ENCODE peak calls at places on chromosomes 12 and 14, in seven cellular contexts. One of them, this sample, is unnamed.

GRCh38 chr12:126518596-126519200 is 1453.5 kb downstream of the AACS start:
- DNase-seq in RWPE1: no peak
- DNase-seq in CD4-positive, alpha-beta T cell: no peak
- DNase-seq in thyroid gland: no peak
- DNase-seq in left lung: no peak
- DNase-seq in MM.1S: no peak
- DNase-seq in transverse colon: no peak
- DNase-seq in this sample: no peak

GRCh38 chr14:92934196-92935085 is 11.5 kb downstream of the CHGA start:
- DNase-seq in thyroid gland: no peak
- DNase-seq in RWPE1: no peak
- DNase-seq in left lung: no peak
- DNase-seq in transverse colon: no peak
- DNase-seq in MM.1S: no peak
- DNase-seq in CD4-positive, alpha-beta T cell: no peak
- DNase-seq in this sample: no peak

GRCh38 chr14:67776653-67777322 is 39.6 kb downstream of the ZFYVE26 start:
- DNase-seq in CD4-positive, alpha-beta T cell: no peak
- DNase-seq in RWPE1: no peak
- DNase-seq in MM.1S: no peak
- DNase-seq in transverse colon: no peak
- DNase-seq in left lung: no peak
- DNase-seq in thyroid gland: no peak
- DNase-seq in this sample: no peak

GRCh38 chr12:48021485-48022179 is 17.4 kb upstream of the COL2A1 start:
- DNase-seq in CD4-positive, alpha-beta T cell: no peak
- DNase-seq in transverse colon: peak; percentile 55
- DNase-seq in RWPE1: peak; percentile 60
- DNase-seq in thyroid gland: no peak
- DNase-seq in MM.1S: no peak
- DNase-seq in left lung: peak; percentile 53
- DNase-seq in this sample: no peak

GRCh38 chr14:93319958-93320357 is 12.9 kb downstream of the BTBD7 start:
- DNase-seq in left lung: no peak
- DNase-seq in CD4-positive, alpha-beta T cell: no peak
- DNase-seq in RWPE1: no peak
- DNase-seq in transverse colon: no peak
- DNase-seq in thyroid gland: no peak
- DNase-seq in MM.1S: no peak
- DNase-seq in this sample: no peak

GRCh38 chr14:21494902-21495762 is 16.0 kb downstream of the METTL3 start:
- DNase-seq in transverse colon: no peak
- DNase-seq in RWPE1: no peak
- DNase-seq in MM.1S: no peak
- DNase-seq in CD4-positive, alpha-beta T cell: no peak
- DNase-seq in thyroid gland: no peak
- DNase-seq in left lung: no peak
- DNase-seq in this sample: no peak

GRCh38 chr14:103257211-103257962 is 76.7 kb upstream of the EIF5 start:
- DNase-seq in CD4-positive, alpha-beta T cell: no peak
- DNase-seq in left lung: no peak
- DNase-seq in MM.1S: no peak
- DNase-seq in transverse colon: no peak
- DNase-seq in RWPE1: no peak
- DNase-seq in thyroid gland: no peak
- DNase-seq in this sample: no peak

GRCh38 chr12:132218519-132218860 is 74.2 kb downstream of the NOC4L start:
- DNase-seq in transverse colon: no peak
- DNase-seq in thyroid gland: no peak
- DNase-seq in CD4-positive, alpha-beta T cell: no peak
- DNase-seq in RWPE1: no peak
- DNase-seq in MM.1S: no peak
- DNase-seq in left lung: no peak
- DNase-seq in this sample: no peak

GRCh38 chr12:47268501-47269459 is 189.0 kb upstream of the AMIGO2 start:
- DNase-seq in thyroid gland: no peak
- DNase-seq in RWPE1: no peak
- DNase-seq in MM.1S: peak; percentile 48
- DNase-seq in CD4-positive, alpha-beta T cell: no peak
- DNase-seq in transverse colon: no peak
- DNase-seq in left lung: no peak
- DNase-seq in this sample: no peak

GRCh38 chr12:9651265-9651729 is 18.2 kb upstream of the CLEC2D start:
- DNase-seq in CD4-positive, alpha-beta T cell: no peak
- DNase-seq in transverse colon: no peak
- DNase-seq in left lung: no peak
- DNase-seq in thyroid gland: no peak
- DNase-seq in MM.1S: no peak
- DNase-seq in RWPE1: no peak
- DNase-seq in this sample: no peak

GRCh38 chr14:69054030-69054429 is 74.9 kb upstream of the ACTN1 start:
- DNase-seq in CD4-positive, alpha-beta T cell: no peak
- DNase-seq in left lung: no peak
- DNase-seq in MM.1S: no peak
- DNase-seq in RWPE1: no peak
- DNase-seq in transverse colon: no peak
- DNase-seq in thyroid gland: peak; percentile 15
- DNase-seq in this sample: no peak

GRCh38 chr14:75283162-75283883 is 4.7 kb downstream of the FOS start:
- DNase-seq in transverse colon: peak; percentile 83
- DNase-seq in RWPE1: no peak
- DNase-seq in thyroid gland: no peak
- DNase-seq in CD4-positive, alpha-beta T cell: no peak
- DNase-seq in left lung: peak; percentile 69
- DNase-seq in MM.1S: no peak
- DNase-seq in this sample: peak; percentile 82

GRCh38 chr14:91114079-91115065 is 499 bp downstream of the DGLUCY start:
- DNase-seq in thyroid gland: peak; percentile 75
- DNase-seq in left lung: peak; percentile 74
- DNase-seq in transverse colon: peak; percentile 75
- DNase-seq in MM.1S: peak; percentile 87
- DNase-seq in CD4-positive, alpha-beta T cell: peak; percentile 62
- DNase-seq in RWPE1: peak; percentile 57
- DNase-seq in this sample: peak; percentile 67

GRCh38 chr14:53663709-53664108 is 292.9 kb downstream of the BMP4 start:
- DNase-seq in CD4-positive, alpha-beta T cell: no peak
- DNase-seq in transverse colon: peak; percentile 11
- DNase-seq in left lung: no peak
- DNase-seq in MM.1S: no peak
- DNase-seq in RWPE1: no peak
- DNase-seq in thyroid gland: no peak
- DNase-seq in this sample: no peak

GRCh38 chr12:93622485-93622884 is 50.0 kb downstream of the SOCS2 start:
- DNase-seq in CD4-positive, alpha-beta T cell: no peak
- DNase-seq in transverse colon: no peak
- DNase-seq in MM.1S: no peak
- DNase-seq in RWPE1: no peak
- DNase-seq in thyroid gland: peak; percentile 14
- DNase-seq in left lung: no peak
- DNase-seq in this sample: no peak

GRCh38 chr14:31942216-31942841 is 134.8 kb upstream of the ARHGAP5 start:
- DNase-seq in MM.1S: no peak
- DNase-seq in left lung: no peak
- DNase-seq in thyroid gland: peak; percentile 34
- DNase-seq in transverse colon: no peak
- DNase-seq in CD4-positive, alpha-beta T cell: no peak
- DNase-seq in RWPE1: no peak
- DNase-seq in this sample: no peak

GRCh38 chr12:85834378-85834777 is 1.8 kb downstream of the RASSF9 start:
- DNase-seq in thyroid gland: no peak
- DNase-seq in MM.1S: no peak
- DNase-seq in CD4-positive, alpha-beta T cell: no peak
- DNase-seq in RWPE1: no peak
- DNase-seq in left lung: no peak
- DNase-seq in transverse colon: no peak
- DNase-seq in this sample: no peak

GRCh38 chr12:68334136-68334535 is 2.0 kb upstream of the MDM1 start:
- DNase-seq in CD4-positive, alpha-beta T cell: no peak
- DNase-seq in thyroid gland: no peak
- DNase-seq in left lung: no peak
- DNase-seq in RWPE1: no peak
- DNase-seq in MM.1S: no peak
- DNase-seq in transverse colon: peak; percentile 36
- DNase-seq in this sample: no peak
- TF ChIP-seq CTCF in CD4-positive, alpha-beta T cell: no peak
- TF ChIP-seq CTCF in thyroid gland: no peak
- TF ChIP-seq CTCF in left lung: no peak
- TF ChIP-seq CTCF in RWPE1: no peak
- TF ChIP-seq CTCF in MM.1S: no peak
- TF ChIP-seq CTCF in transverse colon: no peak
- TF ChIP-seq CTCF in this sample: peak; percentile 17

GRCh38 chr12:15278816-15279658 is 43.3 kb upstream of the PTPRO start:
- DNase-seq in MM.1S: peak; percentile 90
- DNase-seq in RWPE1: peak; percentile 72
- DNase-seq in CD4-positive, alpha-beta T cell: no peak
- DNase-seq in thyroid gland: peak; percentile 96
- DNase-seq in left lung: peak; percentile 87
- DNase-seq in transverse colon: peak; percentile 46
- DNase-seq in this sample: no peak
- TF ChIP-seq CTCF in MM.1S: peak; percentile 34
- TF ChIP-seq CTCF in RWPE1: no peak
- TF ChIP-seq CTCF in CD4-positive, alpha-beta T cell: no peak
- TF ChIP-seq CTCF in thyroid gland: no peak
- TF ChIP-seq CTCF in left lung: no peak
- TF ChIP-seq CTCF in transverse colon: no peak
- TF ChIP-seq CTCF in this sample: no peak

GRCh38 chr12:89707623-89707991 is 1.0 kb downstream of the ATP2B1 start:
- DNase-seq in MM.1S: peak; percentile 10
- DNase-seq in transverse colon: peak; percentile 34
- DNase-seq in thyroid gland: peak; percentile 9
- DNase-seq in RWPE1: no peak
- DNase-seq in CD4-positive, alpha-beta T cell: no peak
- DNase-seq in left lung: peak; percentile 44
- DNase-seq in this sample: no peak

GRCh38 chr12:89709157-89709993 is 737 bp upstream of the ATP2B1 start:
- DNase-seq in CD4-positive, alpha-beta T cell: peak; percentile 99
- DNase-seq in RWPE1: peak; percentile 98
- DNase-seq in left lung: peak; percentile 99
- DNase-seq in thyroid gland: peak; percentile 99
- DNase-seq in MM.1S: peak; percentile 98
- DNase-seq in transverse colon: peak; percentile 100
- DNase-seq in this sample: peak; percentile 100

GRCh38 chr12:89709994-89710872 is 1.6 kb upstream of the ATP2B1 start:
- DNase-seq in MM.1S: no peak
- DNase-seq in CD4-positive, alpha-beta T cell: no peak
- DNase-seq in left lung: peak; percentile 76
- DNase-seq in RWPE1: no peak
- DNase-seq in transverse colon: peak; percentile 67
- DNase-seq in thyroid gland: peak; percentile 56
- DNase-seq in this sample: peak; percentile 78

GRCh38 chr12:89707992-89708792 is 446 bp downstream of the ATP2B1 start:
- DNase-seq in RWPE1: no peak
- DNase-seq in transverse colon: peak; percentile 47
- DNase-seq in CD4-positive, alpha-beta T cell: peak; percentile 25
- DNase-seq in MM.1S: peak; percentile 53
- DNase-seq in thyroid gland: peak; percentile 49
- DNase-seq in left lung: peak; percentile 62
- DNase-seq in this sample: peak; percentile 45

DNA sequence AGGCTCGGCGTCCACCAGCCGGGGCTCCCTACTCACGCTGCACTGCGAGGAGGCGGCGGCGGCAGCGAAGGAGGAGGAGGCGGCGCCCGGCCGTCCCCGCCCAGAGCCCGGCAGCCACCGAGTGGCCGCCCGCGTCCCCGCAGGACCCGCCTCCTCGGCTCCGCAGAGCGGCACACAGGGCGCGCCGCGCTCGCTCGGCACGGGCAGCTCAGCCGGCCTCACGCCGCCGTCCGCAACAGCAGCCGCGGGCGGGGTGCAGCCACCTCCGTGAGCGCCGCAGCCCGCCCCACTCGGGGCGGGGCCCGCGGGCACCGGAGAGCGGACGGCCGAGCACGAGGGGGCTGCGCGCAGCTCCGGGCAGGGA is at the start of gene ATP2B1:
- DNase-seq in RWPE1: peak; percentile 74
- DNase-seq in MM.1S: peak; percentile 88
- DNase-seq in thyroid gland: peak; percentile 88
- DNase-seq in CD4-positive, alpha-beta T cell: peak; percentile 77
- DNase-seq in left lung: peak; percentile 92
- DNase-seq in transverse colon: peak; percentile 92
- DNase-seq in this sample: peak; percentile 84
- TF ChIP-seq CTCF in RWPE1: no peak
- TF ChIP-seq CTCF in MM.1S: no peak
- TF ChIP-seq CTCF in thyroid gland: no peak
- TF ChIP-seq CTCF in CD4-positive, alpha-beta T cell: no peak
- TF ChIP-seq CTCF in left lung: no peak
- TF ChIP-seq CTCF in transverse colon: no peak
- TF ChIP-seq CTCF in this sample: no peak

GRCh38 chr12:11623382-11623781 is 26.1 kb upstream of the ETV6 start:
- DNase-seq in RWPE1: no peak
- DNase-seq in MM.1S: no peak
- DNase-seq in transverse colon: no peak
- DNase-seq in left lung: no peak
- DNase-seq in thyroid gland: no peak
- DNase-seq in CD4-positive, alpha-beta T cell: no peak
- DNase-seq in this sample: no peak

GRCh38 chr12:11621797-11622423 is 27.6 kb upstream of the ETV6 start:
- DNase-seq in transverse colon: peak; percentile 22
- DNase-seq in CD4-positive, alpha-beta T cell: peak; percentile 16
- DNase-seq in RWPE1: no peak
- DNase-seq in left lung: no peak
- DNase-seq in MM.1S: peak; percentile 14
- DNase-seq in thyroid gland: peak; percentile 2
- DNase-seq in this sample: no peak

GRCh38 chr12:11624126-11624525 is 25.3 kb upstream of the ETV6 start:
- DNase-seq in thyroid gland: no peak
- DNase-seq in RWPE1: no peak
- DNase-seq in left lung: no peak
- DNase-seq in MM.1S: no peak
- DNase-seq in transverse colon: no peak
- DNase-seq in CD4-positive, alpha-beta T cell: no peak
- DNase-seq in this sample: no peak

GRCh38 chr12:11628353-11628752 is 21.1 kb upstream of the ETV6 start:
- DNase-seq in transverse colon: no peak
- DNase-seq in RWPE1: no peak
- DNase-seq in MM.1S: no peak
- DNase-seq in thyroid gland: no peak
- DNase-seq in CD4-positive, alpha-beta T cell: no peak
- DNase-seq in left lung: no peak
- DNase-seq in this sample: no peak

GRCh38 chr12:11622774-11623375 is 26.6 kb upstream of the ETV6 start:
- DNase-seq in CD4-positive, alpha-beta T cell: no peak
- DNase-seq in thyroid gland: no peak
- DNase-seq in transverse colon: no peak
- DNase-seq in RWPE1: no peak
- DNase-seq in MM.1S: no peak
- DNase-seq in left lung: no peak
- DNase-seq in this sample: no peak
- TF ChIP-seq CTCF in CD4-positive, alpha-beta T cell: no peak
- TF ChIP-seq CTCF in thyroid gland: no peak
- TF ChIP-seq CTCF in transverse colon: no peak
- TF ChIP-seq CTCF in RWPE1: no peak
- TF ChIP-seq CTCF in MM.1S: no peak
- TF ChIP-seq CTCF in left lung: no peak
- TF ChIP-seq CTCF in this sample: no peak